ENCODE peak calls at places on chromosomes 11 and 22, in seven cellular contexts. T is adrenal gland; M is tibial nerve; P is HS-5; A is T-helper 2 cell; Q is activated CD4-positive, alpha-beta T cell treated with anti-CD3 and anti-CD28 coated beads, Interleukin-2, amount 50 U/mL, for 4 hours; S is memory B cell. N is an unnamed sample.

GRCh38 chr11:6237903-6238302 is 986 bp upstream of the CNGA4 start:
- DNase-seq in P (no peak), A (no peak), S (no peak), T (no peak), M (no peak), Q (no peak), N (no peak)

GRCh38 chr11:4626207-4627105 is 10.8 kb upstream of the OR51D1 start:
- DNase-seq in Q (peak), M (peak), A (peak), T (peak), S (peak), P (peak), N (no peak)

GRCh38 chr11:76229690-76230240 is 23.5 kb upstream of the WNT11 start:
- DNase-seq in M (no peak), A (no peak), Q (no peak), T (no peak), P (no peak), S (no peak), N (no peak)

GRCh38 chr11:130785376-130786110 is 130.7 kb downstream of the SNX19 start:
- DNase-seq in A (peak), T (no peak), S (no peak), Q (no peak), P (no peak), M (no peak), N (no peak)

GRCh38 chr11:123231263-123231662 is 36.2 kb upstream of the CLMP start:
- DNase-seq in Q (no peak), M (no peak), T (no peak), A (no peak), S (no peak), P (peak), N (no peak)

GRCh38 chr11:3920148-3920852 is 64.8 kb downstream of the STIM1 start:
- DNase-seq in M (peak), A (peak), T (no peak), P (peak), S (no peak), Q (peak), N (peak)

GRCh38 chr11:66868082-66868725 is 11.3 kb downstream of the LRFN4 start:
- DNase-seq in P (no peak), T (no peak), S (no peak), M (no peak), Q (no peak), A (no peak), N (no peak)

GRCh38 chr11:45644981-45645889 is 20.2 kb downstream of the CHST1 start:
- DNase-seq in M (no peak), Q (no peak), T (no peak), A (no peak), S (no peak), P (no peak), N (no peak)

GRCh38 chr11:120752668-120753067 is 241.1 kb downstream of the GRIK4 start:
- DNase-seq in A (no peak), M (no peak), T (no peak), Q (no peak), P (no peak), S (no peak), N (no peak)

GRCh38 chr11:28559497-28559896 is 451.3 kb downstream of the METTL15 start:
- DNase-seq in Q (no peak), S (no peak), A (no peak), M (no peak), T (no peak), P (no peak), N (no peak)

GRCh38 chr11:122910775-122911174 is 28.2 kb downstream of the JHY start:
- DNase-seq in M (no peak), A (peak), S (no peak), T (no peak), Q (no peak), P (no peak), N (no peak)

GRCh38 chr11:131867457-131868257 is 497.2 kb downstream of the NTM start:
- DNase-seq in Q (no peak), T (peak), S (no peak), A (peak), M (peak), P (peak), N (no peak)

GRCh38 chr22:40592352-40593113 is 44.0 kb downstream of the MRTFA start:
- DNase-seq in T (no peak), Q (no peak), P (no peak), S (peak), M (no peak), A (no peak), N (no peak)

GRCh38 chr22:44438056-44438455 is 60.0 kb downstream of the RTL6 start:
- DNase-seq in M (no peak), T (no peak), Q (no peak), A (no peak), P (no peak), S (no peak), N (no peak)

GRCh38 chr11:76298255-76298654 is 82.7 kb downstream of the THAP12 start:
- DNase-seq in P (no peak), M (no peak), S (no peak), T (no peak), A (no peak), Q (no peak), N (no peak)

GRCh38 chr22:40818747-40819662 is at the start of gene SLC25A17:
- DNase-seq in T (peak), Q (peak), P (peak), A (peak), S (peak), M (peak), N (peak)

GRCh38 chr11:67033661-67034166 is 10.8 kb downstream of the SYT12 start:
- DNase-seq in P (peak), Q (no peak), S (no peak), T (peak), A (no peak), M (no peak), N (no peak)

GRCh38 chr22:46528121-46528610 is 9.3 kb downstream of the CELSR1 start:
- DNase-seq in T (no peak), Q (no peak), M (no peak), A (no peak), S (no peak), P (peak), N (no peak)

N was measured in activated effector memory CD4-positive, alpha-beta T cell treated with Interleukin-2 at 50 U/mL for 16 hours.